ENCODE peak calls at places on chromosomes 3 and 15, in eight cellular contexts. One of them, this sample, is unnamed.

GRCh38 chr3:115977866-115978265 is 354.6 kb downstream of the GAP43 start:
- DNase-seq in ELF-1: no peak
- DNase-seq in GM20000: no peak
- DNase-seq in occipital lobe: no peak
- DNase-seq in AG09309: no peak
- DNase-seq in GM03348: no peak
- DNase-seq in IMR-90: no peak
- DNase-seq in stimulated activated CD4-positive, alpha-beta T cell treated with anti-CD3 and anti-CD28 coated beads, Interleukin-2, amount 100 ng/mL, for 48 hours: no peak
- DNase-seq in this sample: no peak

GRCh38 chr3:128987297-128987696 is 6.6 kb downstream of the CFAP92 start:
- DNase-seq in ELF-1: no peak
- DNase-seq in GM20000: no peak
- DNase-seq in occipital lobe: no peak
- DNase-seq in AG09309: no peak
- DNase-seq in GM03348: no peak
- DNase-seq in IMR-90: no peak
- DNase-seq in stimulated activated CD4-positive, alpha-beta T cell treated with anti-CD3 and anti-CD28 coated beads, Interleukin-2, amount 100 ng/mL, for 48 hours: no peak
- DNase-seq in this sample: no peak

GRCh38 chr3:113825090-113825489 is 13.5 kb upstream of the GRAMD1C start:
- DNase-seq in ELF-1: no peak
- DNase-seq in GM20000: peak
- DNase-seq in occipital lobe: no peak
- DNase-seq in AG09309: no peak
- DNase-seq in GM03348: peak
- DNase-seq in IMR-90: peak
- DNase-seq in stimulated activated CD4-positive, alpha-beta T cell treated with anti-CD3 and anti-CD28 coated beads, Interleukin-2, amount 100 ng/mL, for 48 hours: no peak
- DNase-seq in this sample: peak

GRCh38 chr15:100721758-100722550 is 119.6 kb downstream of the ASB7 start:
- DNase-seq in ELF-1: no peak
- DNase-seq in GM20000: no peak
- DNase-seq in occipital lobe: peak
- DNase-seq in AG09309: peak
- DNase-seq in GM03348: peak
- DNase-seq in IMR-90: peak
- DNase-seq in stimulated activated CD4-positive, alpha-beta T cell treated with anti-CD3 and anti-CD28 coated beads, Interleukin-2, amount 100 ng/mL, for 48 hours: no peak
- DNase-seq in this sample: peak

GRCh38 chr3:58049143-58049785 is 41.0 kb downstream of the FLNB start:
- DNase-seq in ELF-1: peak
- DNase-seq in GM20000: no peak
- DNase-seq in occipital lobe: no peak
- DNase-seq in AG09309: no peak
- DNase-seq in GM03348: peak
- DNase-seq in IMR-90: peak
- DNase-seq in stimulated activated CD4-positive, alpha-beta T cell treated with anti-CD3 and anti-CD28 coated beads, Interleukin-2, amount 100 ng/mL, for 48 hours: no peak
- DNase-seq in this sample: peak

GRCh38 chr3:129343643-129344360 is 65.1 kb downstream of the HMCES start:
- DNase-seq in ELF-1: peak
- DNase-seq in GM20000: peak
- DNase-seq in occipital lobe: no peak
- DNase-seq in AG09309: no peak
- DNase-seq in GM03348: peak
- DNase-seq in IMR-90: no peak
- DNase-seq in stimulated activated CD4-positive, alpha-beta T cell treated with anti-CD3 and anti-CD28 coated beads, Interleukin-2, amount 100 ng/mL, for 48 hours: peak
- DNase-seq in this sample: no peak

GRCh38 chr15:31397851-31398661 is 71.4 kb downstream of the KLF13 start:
- DNase-seq in ELF-1: peak
- DNase-seq in GM20000: peak
- DNase-seq in occipital lobe: no peak
- DNase-seq in AG09309: no peak
- DNase-seq in GM03348: no peak
- DNase-seq in IMR-90: no peak
- DNase-seq in stimulated activated CD4-positive, alpha-beta T cell treated with anti-CD3 and anti-CD28 coated beads, Interleukin-2, amount 100 ng/mL, for 48 hours: no peak
- DNase-seq in this sample: peak

GRCh38 chr15:81111018-81111417 is 23.1 kb upstream of the CFAP161 start:
- DNase-seq in ELF-1: no peak
- DNase-seq in GM20000: no peak
- DNase-seq in occipital lobe: no peak
- DNase-seq in AG09309: no peak
- DNase-seq in GM03348: no peak
- DNase-seq in IMR-90: no peak
- DNase-seq in stimulated activated CD4-positive, alpha-beta T cell treated with anti-CD3 and anti-CD28 coated beads, Interleukin-2, amount 100 ng/mL, for 48 hours: no peak
- DNase-seq in this sample: no peak

GRCh38 chr3:32743934-32744333 is 58.9 kb downstream of the CNOT10 start:
- DNase-seq in ELF-1: no peak
- DNase-seq in GM20000: no peak
- DNase-seq in occipital lobe: no peak
- DNase-seq in AG09309: peak
- DNase-seq in GM03348: peak
- DNase-seq in IMR-90: peak
- DNase-seq in stimulated activated CD4-positive, alpha-beta T cell treated with anti-CD3 and anti-CD28 coated beads, Interleukin-2, amount 100 ng/mL, for 48 hours: no peak
- DNase-seq in this sample: no peak

GRCh38 chr15:71508081-71508682 is 302.2 kb upstream of the NR2E3 start:
- DNase-seq in ELF-1: no peak
- DNase-seq in GM20000: peak
- DNase-seq in occipital lobe: no peak
- DNase-seq in AG09309: no peak
- DNase-seq in GM03348: no peak
- DNase-seq in IMR-90: no peak
- DNase-seq in stimulated activated CD4-positive, alpha-beta T cell treated with anti-CD3 and anti-CD28 coated beads, Interleukin-2, amount 100 ng/mL, for 48 hours: no peak
- DNase-seq in this sample: no peak

GRCh38 chr3:113002676-113003075 is 11.9 kb downstream of the GTPBP8 start:
- DNase-seq in ELF-1: peak
- DNase-seq in GM20000: no peak
- DNase-seq in occipital lobe: no peak
- DNase-seq in AG09309: no peak
- DNase-seq in GM03348: no peak
- DNase-seq in IMR-90: no peak
- DNase-seq in stimulated activated CD4-positive, alpha-beta T cell treated with anti-CD3 and anti-CD28 coated beads, Interleukin-2, amount 100 ng/mL, for 48 hours: no peak
- DNase-seq in this sample: no peak

GRCh38 chr3:24495334-24495994 is 814 bp upstream of the THRB start:
- DNase-seq in ELF-1: peak
- DNase-seq in GM20000: peak
- DNase-seq in occipital lobe: no peak
- DNase-seq in AG09309: no peak
- DNase-seq in GM03348: peak
- DNase-seq in IMR-90: no peak
- DNase-seq in stimulated activated CD4-positive, alpha-beta T cell treated with anti-CD3 and anti-CD28 coated beads, Interleukin-2, amount 100 ng/mL, for 48 hours: no peak
- DNase-seq in this sample: peak